ENCODE peak calls at places on chromosome 15, in four cellular contexts. V, J, T and H are unnamed samples.

GRCh38 chr15:73914145-73914544 is 12.1 kb upstream of the LOXL1 start:
- DNase-seq in V (no peak), J (no peak), T (no peak), H (no peak)

GRCh38 chr15:30903497-30904187 is at the start of gene FAN1:
- DNase-seq in V (peak), J (peak), T (peak), H (peak)

GRCh38 chr15:85318048-85318731 is 62.2 kb upstream of the AKAP13 start:
- DNase-seq in V (peak), J (peak), T (peak), H (peak)

GRCh38 chr15:74770211-74770892 is 11.5 kb upstream of the CSK start:
- DNase-seq in V (no peak), J (no peak), T (no peak), H (no peak)

GRCh38 chr15:25901841-25902610 is 38.9 kb upstream of the ATP10A start:
- DNase-seq in V (no peak), J (no peak), T (no peak), H (no peak)

GRCh38 chr15:39624806-39625205 is 43.9 kb downstream of the THBS1 start:
- DNase-seq in V (peak), J (no peak), T (peak), H (peak)

GRCh38 chr15:77104155-77104554 is 33.2 kb upstream of the TSPAN3 start:
- DNase-seq in V (no peak), J (no peak), T (peak), H (no peak)

GRCh38 chr15:43316007-43316968 is 14.1 kb downstream of the LCMT2 start:
- DNase-seq in V (no peak), J (no peak), T (no peak), H (no peak)

GRCh38 chr15:26201177-26201858 is 338.2 kb upstream of the ATP10A start:
- DNase-seq in V (no peak), J (no peak), T (no peak), H (no peak)

GRCh38 chr15:39581501-39582285 is 814 bp downstream of the THBS1 start:
- DNase-seq in V (peak), J (peak), T (peak), H (peak)

GRCh38 chr15:86915811-86916331 is 836.2 kb downstream of the AGBL1 start:
- DNase-seq in V (peak), J (peak), T (peak), H (peak)
- TF ChIP-seq CTCF in V (peak), J (peak), T (peak), H (no peak)

DNA sequence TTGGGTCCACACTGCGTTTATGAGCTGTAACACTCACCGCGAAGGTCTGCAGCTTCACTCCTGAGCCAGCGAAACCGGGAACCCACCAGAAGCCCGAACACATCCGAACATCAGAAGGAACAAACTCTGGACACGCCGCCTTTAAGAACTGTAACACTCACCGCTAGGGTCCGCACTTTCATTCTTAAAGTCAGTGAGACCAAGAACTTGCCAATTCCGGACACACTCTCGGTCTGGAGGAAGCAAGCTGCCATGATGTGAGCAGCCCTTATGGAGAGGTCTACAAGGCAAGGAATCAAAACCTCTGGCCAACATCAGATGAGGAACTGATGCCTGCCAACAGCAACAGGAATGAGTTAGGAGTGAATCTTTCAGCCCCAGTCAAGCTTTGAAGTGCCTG is 62.9 kb downstream of the SLC28A2 start:
- DNase-seq in V (no peak), J (peak), T (peak), H (no peak)
- TF ChIP-seq CTCF in V (peak), J (peak), T (no peak), H (no peak)

GRCh38 chr15:60079210-60079609 is 75.1 kb downstream of the FOXB1 start:
- DNase-seq in V (no peak), J (peak), T (no peak), H (peak)
- TF ChIP-seq CTCF in V (peak), J (peak), T (peak), H (peak)

DNA sequence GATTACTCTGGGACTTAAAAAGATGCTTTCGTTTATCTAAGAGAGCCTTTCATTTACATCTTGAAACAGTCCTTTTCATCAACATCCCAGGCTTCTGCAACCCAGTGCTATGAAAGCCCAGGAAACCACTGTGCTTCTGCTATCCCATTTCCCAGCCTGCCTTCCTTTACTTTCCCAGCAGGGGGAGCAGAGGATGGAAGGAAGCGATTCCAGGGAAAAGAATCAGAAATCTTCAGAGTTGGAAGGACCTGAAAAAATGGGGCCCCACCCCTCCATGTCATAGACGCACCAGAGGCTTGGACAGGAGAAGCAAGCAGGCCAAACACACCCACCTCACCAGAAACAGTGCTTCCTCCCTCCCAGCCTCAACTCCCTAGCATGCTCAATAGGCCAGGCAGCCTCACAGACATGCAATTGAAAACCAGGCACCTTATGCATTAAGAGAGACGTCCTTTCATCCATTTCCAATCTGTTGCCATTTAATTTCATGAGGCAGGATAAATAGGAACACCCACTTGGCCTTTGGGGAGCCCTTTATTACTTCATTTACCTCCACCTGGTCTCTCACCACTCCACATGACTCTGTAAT is 584.1 kb downstream of the NTRK3 start:
- DNase-seq in V (peak), J (peak), T (peak), H (no peak)
- TF ChIP-seq CTCF in V (peak), J (peak), T (peak), H (no peak)

GRCh38 chr15:61827131-61827530 is 233.1 kb downstream of the VPS13C start:
- DNase-seq in V (no peak), J (no peak), T (no peak), H (no peak)

GRCh38 chr15:61828860-61829513 is 231.3 kb downstream of the VPS13C start:
- DNase-seq in V (no peak), J (no peak), T (no peak), H (no peak)

GRCh38 chr15:61829514-61829889 is 230.7 kb downstream of the VPS13C start:
- DNase-seq in V (no peak), J (no peak), T (no peak), H (no peak)

GRCh38 chr15:61830536-61831330 is 229.5 kb downstream of the VPS13C start:
- DNase-seq in V (no peak), J (no peak), T (no peak), H (no peak)

GRCh38 chr15:61828008-61828407 is 232.2 kb downstream of the VPS13C start:
- DNase-seq in V (no peak), J (peak), T (no peak), H (no peak)
- TF ChIP-seq CTCF in V (peak), J (peak), T (no peak), H (no peak)

GRCh38 chr15:78171864-78172472 is 22.8 kb downstream of the IDH3A start:
- DNase-seq in V (no peak), J (no peak), T (no peak), H (no peak)

GRCh38 chr15:78167227-78167888 is 18.2 kb downstream of the IDH3A start:
- DNase-seq in V (no peak), J (no peak), T (no peak), H (no peak)

GRCh38 chr15:78174398-78174797 is 25.2 kb downstream of the IDH3A start:
- DNase-seq in V (no peak), J (no peak), T (no peak), H (no peak)

GRCh38 chr15:78168591-78168990 is 19.4 kb downstream of the IDH3A start:
- DNase-seq in V (no peak), J (no peak), T (no peak), H (no peak)

GRCh38 chr15:78170848-78171773 is 21.9 kb downstream of the IDH3A start:
- DNase-seq in V (no peak), J (no peak), T (no peak), H (no peak)
- TF ChIP-seq CTCF in V (no peak), J (no peak), T (no peak), H (no peak)